ENCODE peak calls at places on chromosome 9, in ten cellular contexts. P, W, C, V, K, A, Z, B, X and U are unnamed samples.
A peak's percentile ranks its signal among the peaks of the same experiment; 100 is the strongest.

GRCh38 chr9:4934976-4935672 is 49.9 kb upstream of the JAK2 start:
- DNase-seq in P (no peak), W (no peak), C (no peak), V (no peak), K (no peak), A (no peak), Z (no peak), B (no peak), X (no peak), U (no peak)

GRCh38 chr9:469672-470040 is 255.0 kb downstream of the DOCK8 start:
- DNase-seq in P (peak; percentile 59), W (peak; percentile 34), C (peak; percentile 16), V (no peak), K (peak; percentile 45), A (no peak), Z (no peak), B (no peak), X (peak; percentile 20), U (no peak)

GRCh38 chr9:135905380-135906282 is 1.7 kb downstream of the CAMSAP1 start:
- DNase-seq in P (no peak), W (no peak), C (no peak), V (peak; percentile 38), K (no peak), A (peak; percentile 76), Z (no peak), B (peak; percentile 30), X (no peak), U (peak; percentile 86)

GRCh38 chr9:75265525-75265972 is 177.2 kb downstream of the OSTF1 start:
- DNase-seq in P (peak; percentile 41), W (peak; percentile 51), C (peak; percentile 8), V (peak; percentile 61), K (peak; percentile 71), A (peak; percentile 66), Z (no peak), B (peak; percentile 48), X (no peak), U (peak; percentile 27)

GRCh38 chr9:113590991-113591898 is 127.7 kb downstream of the RGS3 start:
- DNase-seq in P (peak; percentile 93), W (peak; percentile 91), C (peak; percentile 85), V (peak; percentile 78), K (peak; percentile 74), A (peak; percentile 72), Z (no peak), B (peak; percentile 75), X (peak; percentile 85), U (peak; percentile 58)

GRCh38 chr9:114184071-114184470 is 28.7 kb downstream of the COL27A1 start:
- DNase-seq in P (no peak), W (no peak), C (no peak), V (peak; percentile 63), K (no peak), A (no peak), Z (no peak), B (no peak), X (no peak), U (no peak)

GRCh38 chr9:34992376-34992951 is 2.9 kb downstream of the DNAJB5 start:
- DNase-seq in P (peak; percentile 45), W (no peak), C (peak; percentile 54), V (peak; percentile 86), K (no peak), A (peak; percentile 90), Z (peak; percentile 43), B (no peak), X (peak; percentile 62), U (peak; percentile 69)

GRCh38 chr9:2497666-2498400 is 123.8 kb upstream of the VLDLR start:
- DNase-seq in P (no peak), W (no peak), C (no peak), V (no peak), K (no peak), A (no peak), Z (no peak), B (no peak), X (no peak), U (no peak)

GRCh38 chr9:132006657-132007370 is 72.9 kb downstream of the MED27 start:
- DNase-seq in P (no peak), W (no peak), C (no peak), V (peak; percentile 61), K (no peak), A (no peak), Z (no peak), B (no peak), X (no peak), U (peak; percentile 80)

GRCh38 chr9:3848445-3849114 is 322.8 kb upstream of the RFX3 start:
- DNase-seq in P (peak; percentile 80), W (peak; percentile 68), C (no peak), V (no peak), K (no peak), A (peak; percentile 46), Z (no peak), B (peak; percentile 46), X (no peak), U (peak; percentile 57)
- TF ChIP-seq CTCF in P (peak; percentile 69), W (no peak), C (no peak), V (no peak), K (no peak), A (no peak), Z (no peak), B (no peak), X (no peak), U (peak; percentile 40)

GRCh38 chr9:6199596-6199995 is 16.0 kb upstream of the IL33 start:
- DNase-seq in P (no peak), W (no peak), C (no peak), V (no peak), K (no peak), A (no peak), Z (no peak), B (no peak), X (no peak), U (no peak)

GRCh38 chr9:6195714-6196360 is 19.8 kb upstream of the IL33 start:
- DNase-seq in P (no peak), W (no peak), C (no peak), V (no peak), K (no peak), A (no peak), Z (no peak), B (no peak), X (no peak), U (peak; percentile 51)

GRCh38 chr9:6194934-6195333 is 20.7 kb upstream of the IL33 start:
- DNase-seq in P (no peak), W (peak; percentile 24), C (no peak), V (no peak), K (no peak), A (peak; percentile 27), Z (no peak), B (no peak), X (no peak), U (no peak)

GRCh38 chr9:6198251-6198650 is 17.4 kb upstream of the IL33 start:
- DNase-seq in P (no peak), W (no peak), C (no peak), V (no peak), K (no peak), A (no peak), Z (no peak), B (no peak), X (no peak), U (no peak)

GRCh38 chr9:6197330-6197729 is 18.3 kb upstream of the IL33 start:
- DNase-seq in P (peak; percentile 35), W (no peak), C (no peak), V (peak; percentile 64), K (peak; percentile 32), A (peak; percentile 46), Z (no peak), B (no peak), X (no peak), U (peak; percentile 24)
- TF ChIP-seq CTCF in P (peak; percentile 71), W (peak; percentile 52), C (peak; percentile 49), V (peak; percentile 62), K (peak; percentile 40), A (peak; percentile 17), Z (peak; percentile 51), B (no peak), X (peak; percentile 64), U (peak; percentile 36)

GRCh38 chr9:77488439-77489126 is 159.5 kb downstream of the GNA14 start:
- DNase-seq in P (peak; percentile 36), W (peak; percentile 18), C (no peak), V (peak; percentile 63), K (no peak), A (peak; percentile 41), Z (no peak), B (no peak), X (no peak), U (no peak)

GRCh38 chr9:77486463-77486862 is 161.7 kb downstream of the GNA14 start:
- DNase-seq in P (no peak), W (no peak), C (no peak), V (no peak), K (no peak), A (no peak), Z (no peak), B (no peak), X (no peak), U (no peak)

DNA sequence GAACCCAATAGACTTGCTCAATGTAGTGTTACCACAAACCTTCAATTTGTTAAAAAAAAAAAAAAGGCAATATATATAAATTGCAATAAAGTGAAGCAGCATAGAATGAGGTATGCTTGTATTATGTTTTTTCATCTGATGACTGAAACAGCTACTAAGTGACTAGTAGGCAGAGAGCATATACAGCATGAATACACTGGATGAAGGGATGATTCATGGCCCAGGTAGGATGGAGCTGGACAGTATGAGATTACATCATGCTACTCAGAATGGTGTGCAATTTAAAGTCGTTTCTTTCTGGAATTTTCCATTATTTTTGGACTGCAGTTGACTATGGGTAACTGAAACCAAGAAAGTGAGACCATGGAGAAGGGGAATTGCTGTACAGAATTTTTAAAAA is 161.2 kb downstream of the GNA14 start:
- DNase-seq in P (no peak), W (no peak), C (no peak), V (no peak), K (no peak), A (peak; percentile 14), Z (no peak), B (no peak), X (no peak), U (peak; percentile 63)
- TF ChIP-seq CTCF in P (no peak), W (no peak), C (no peak), V (no peak), K (no peak), A (no peak), Z (no peak), B (no peak), X (no peak), U (no peak)

GRCh38 chr9:134420974-134421432 is 94.7 kb downstream of the RXRA start:
- DNase-seq in P (no peak), W (no peak), C (no peak), V (no peak), K (no peak), A (no peak), Z (no peak), B (no peak), X (no peak), U (no peak)

GRCh38 chr9:134418354-134418753 is 92.1 kb downstream of the RXRA start:
- DNase-seq in P (no peak), W (no peak), C (no peak), V (no peak), K (no peak), A (no peak), Z (no peak), B (no peak), X (peak; percentile 64), U (no peak)

GRCh38 chr9:134418986-134419683 is 92.9 kb downstream of the RXRA start:
- DNase-seq in P (no peak), W (no peak), C (no peak), V (no peak), K (no peak), A (no peak), Z (no peak), B (no peak), X (no peak), U (no peak)

GRCh38 chr9:134420281-134420835 is 94.1 kb downstream of the RXRA start:
- DNase-seq in P (no peak), W (no peak), C (no peak), V (no peak), K (no peak), A (no peak), Z (no peak), B (no peak), X (no peak), U (no peak)

GRCh38 chr9:134419684-134420076 is 93.4 kb downstream of the RXRA start:
- DNase-seq in P (peak; percentile 77), W (peak; percentile 64), C (no peak), V (no peak), K (no peak), A (no peak), Z (no peak), B (no peak), X (no peak), U (no peak)
- TF ChIP-seq CTCF in P (peak; percentile 65), W (peak; percentile 32), C (peak; percentile 8), V (no peak), K (no peak), A (peak; percentile 17), Z (peak; percentile 1), B (no peak), X (peak; percentile 41), U (peak; percentile 31)